ENCODE peak calls at places on chromosomes 4 and X, in nine cellular contexts. N is AG04450; Q is NCI-H1092 treated with DMSO at 0.1 percent for 48 hours; R is stimulated activated naive B cell treated with anti-CD40 and anti-IgM and Interleukin-4, amounts not matched to agents 10 μg/mL and 1 μg/mL and 100 μg/mL, for 72 hours; V is NCI-H460; O is substantia nigra; J is choroid plexus epithelial cell; C is suprapubic skin; G is H9. F is an unnamed sample.

GRCh38 chr4:150259861-150260567 is 181.8 kb downstream of the DCLK2 start:
- DNase-seq in J (no peak), R (no peak), V (no peak), G (no peak), N (no peak), C (no peak), Q (no peak), O (no peak), F (no peak)

GRCh38 chr4:8724436-8725070 is 132.0 kb downstream of the CPZ start:
- DNase-seq in O (no peak), C (peak; percentile 54), G (peak; percentile 22), Q (no peak), N (no peak), J (no peak), V (no peak), R (no peak), F (no peak)

GRCh38 chr4:155759372-155760252 is 791 bp downstream of the GUCY1B1 start:
- DNase-seq in V (no peak), G (peak; percentile 39), N (no peak), O (peak; percentile 39), C (peak; percentile 62), J (peak; percentile 26), R (peak; percentile 4), Q (no peak), F (peak; percentile 50)

GRCh38 chr4:142354794-142355416 is 491.2 kb downstream of the INPP4B start:
- DNase-seq in R (no peak), G (no peak), V (no peak), O (no peak), C (no peak), J (no peak), N (no peak), Q (no peak), F (no peak)

GRCh38 chrX:16464369-16464768 is 185.6 kb upstream of the S100G start:
- DNase-seq in N (no peak), G (no peak), C (no peak), J (no peak), R (no peak), Q (no peak), O (no peak), V (no peak), F (no peak)

GRCh38 chrX:86805241-86805640 is 657.0 kb downstream of the DACH2 start:
- DNase-seq in J (no peak), R (no peak), Q (no peak), C (no peak), G (no peak), V (no peak), O (no peak), N (no peak), F (no peak)

GRCh38 chr4:121726642-121727268 is 30.0 kb upstream of the ANXA5 start:
- DNase-seq in Q (peak; percentile 44), J (peak; percentile 89), C (no peak), V (peak; percentile 46), N (no peak), G (no peak), R (no peak), O (no peak), F (peak; percentile 66)

GRCh38 chrX:22404297-22404696 is 131.6 kb downstream of the CBLL2 start:
- DNase-seq in G (no peak), Q (no peak), O (no peak), C (no peak), R (no peak), N (no peak), J (no peak), V (no peak), F (no peak)

GRCh38 chr4:152424980-152425379 is 110.9 kb downstream of the FBXW7 start:
- DNase-seq in C (no peak), G (no peak), J (no peak), Q (no peak), O (no peak), R (no peak), N (no peak), V (no peak), F (no peak)

GRCh38 chr4:184403384-184403781 is 71.0 kb downstream of the IRF2 start:
- DNase-seq in Q (no peak), N (no peak), J (peak; percentile 54), G (no peak), R (no peak), V (no peak), C (no peak), O (no peak), F (no peak)

GRCh38 chrX:11589573-11590110 is 76.1 kb downstream of the ARHGAP6 start:
- DNase-seq in O (no peak), V (no peak), R (no peak), C (no peak), Q (no peak), J (peak; percentile 10), N (no peak), G (no peak), F (peak; percentile 31)

GRCh38 chrX:94908171-94908570 is 1234.2 kb downstream of the FAM133A start:
- DNase-seq in Q (no peak), O (no peak), G (no peak), C (no peak), J (no peak), V (no peak), R (no peak), N (no peak), F (no peak)

GRCh38 chrX:152638443-152638904 is 779 bp downstream of the GABRQ start:
- DNase-seq in J (no peak), R (no peak), G (no peak), O (no peak), C (no peak), V (no peak), Q (peak; percentile 27), N (no peak), F (no peak)

GRCh38 chr4:154082760-154083530 is 294.1 kb upstream of the SFRP2 start:
- DNase-seq in J (peak; percentile 43), O (no peak), V (no peak), N (no peak), R (no peak), G (peak; percentile 80), C (no peak), Q (no peak), F (peak; percentile 7)

GRCh38 chr4:5863461-5864113 is 29.3 kb downstream of the CRMP1 start:
- DNase-seq in J (peak; percentile 93), R (no peak), Q (no peak), O (no peak), V (peak; percentile 1), G (no peak), N (peak; percentile 72), C (no peak), F (peak; percentile 35)

GRCh38 chr4:123603165-123603564 is 206.6 kb downstream of the SPRY1 start:
- DNase-seq in J (peak; percentile 52), N (no peak), C (no peak), Q (no peak), G (no peak), V (no peak), R (no peak), O (no peak), F (peak; percentile 40)

GRCh38 chr4:26218677-26219181 is 102.1 kb upstream of the RBPJ start:
- DNase-seq in O (peak; percentile 29), R (no peak), V (no peak), N (no peak), G (no peak), C (no peak), Q (no peak), J (no peak), F (no peak)

GRCh38 chrX:10237255-10237654 is 80.5 kb downstream of the CLCN4 start:
- DNase-seq in N (no peak), G (no peak), C (no peak), O (no peak), J (no peak), Q (no peak), R (no peak), V (no peak), F (no peak)

GRCh38 chr4:111323916-111324315 is 701.0 kb upstream of the PITX2 start:
- DNase-seq in G (no peak), Q (no peak), C (no peak), R (no peak), V (no peak), N (no peak), J (peak; percentile 24), O (no peak), F (no peak)

GRCh38 chrX:71454222-71454621 is 78.7 kb upstream of the OGT start:
- DNase-seq in G (no peak), C (no peak), Q (no peak), V (no peak), R (no peak), O (no peak), N (no peak), J (peak; percentile 42), F (no peak)

GRCh38 chr4:15234101-15234500 is 193.7 kb upstream of the C1QTNF7 start:
- DNase-seq in C (no peak), O (no peak), V (no peak), Q (no peak), N (peak; percentile 54), G (no peak), R (no peak), J (peak; percentile 89), F (no peak)

GRCh38 chr4:182585321-182585720 is 331.9 kb downstream of the DCTD start:
- DNase-seq in Q (no peak), J (no peak), C (no peak), O (no peak), G (peak; percentile 71), R (no peak), N (no peak), V (no peak), F (no peak)

GRCh38 chr4:151000747-151001429 is 14.2 kb downstream of the LRBA start:
- DNase-seq in R (no peak), G (no peak), N (no peak), O (no peak), Q (no peak), C (no peak), V (no peak), J (no peak), F (no peak)

GRCh38 chr4:8306511-8307021 is 37.0 kb downstream of the HTRA3 start:
- DNase-seq in N (no peak), G (no peak), C (peak; percentile 65), V (no peak), R (no peak), Q (no peak), O (no peak), J (no peak), F (no peak)

GRCh38 chr4:174040287-174040686 is 243.2 kb downstream of the FBXO8 start:
- DNase-seq in G (no peak), N (no peak), C (no peak), R (no peak), V (no peak), O (no peak), J (no peak), Q (no peak), F (no peak)

GRCh38 chrX:38804481-38805293 is 3.4 kb downstream of the MID1IP1 start:
- DNase-seq in C (peak; percentile 67), J (peak; percentile 17), R (peak; percentile 8), V (no peak), O (peak; percentile 46), Q (peak; percentile 54), N (no peak), G (no peak), F (peak; percentile 32)

F was measured in hepatocyte.